ENCODE peak calls at places on chromosomes 5 and 9, in four cellular contexts. R is AG04449, F is HCT116, S is GM10248. H is an unnamed sample.

GRCh38 chr5:95959051-95959963 is 2.3 kb downstream of the ELL2 start:
- DNase-seq in S (no peak), F (no peak), R (no peak), H (peak)

GRCh38 chr9:98142925-98143481 is 24.0 kb upstream of the TRIM14 start:
- DNase-seq in S (no peak), R (no peak), F (no peak), H (no peak)

GRCh38 chr5:157541452-157542118 is 34.0 kb downstream of the ADAM19 start:
- DNase-seq in F (no peak), R (no peak), S (no peak), H (peak)

GRCh38 chr5:120326651-120327050 is 137.4 kb upstream of the PRR16 start:
- DNase-seq in F (no peak), R (no peak), S (no peak), H (no peak)

GRCh38 chr5:132215329-132215728 is 12.3 kb downstream of the P4HA2 start:
- DNase-seq in R (peak), S (no peak), F (no peak), H (no peak)

GRCh38 chr5:179731791-179732411 is 721 bp upstream of the MAML1 start:
- DNase-seq in R (peak), F (no peak), S (peak), H (peak)

GRCh38 chr5:38463634-38464521 is 92.6 kb downstream of the LIFR start:
- DNase-seq in S (no peak), R (peak), F (peak), H (no peak)

GRCh38 chr5:150412319-150413175 is at the start of gene CD74:
- DNase-seq in S (peak), R (no peak), F (no peak), H (peak)

GRCh38 chr9:105296889-105297288 is 52.4 kb downstream of the SLC44A1 start:
- DNase-seq in F (peak), R (peak), S (no peak), H (no peak)

GRCh38 chr9:20200900-20201495 is 412.2 kb upstream of the SLC24A2 start:
- DNase-seq in F (no peak), R (no peak), S (no peak), H (no peak)

GRCh38 chr9:107039546-107039945 is 176.6 kb downstream of the ZNF462 start:
- DNase-seq in R (peak), S (no peak), F (no peak), H (no peak)

GRCh38 chr5:91245871-91246270 is 137.2 kb downstream of the ARRDC3 start:
- DNase-seq in S (no peak), R (no peak), F (no peak), H (no peak)

GRCh38 chr9:128787583-128788156 is 617 bp downstream of the TBC1D13 start:
- DNase-seq in S (no peak), F (no peak), R (no peak), H (peak)

GRCh38 chr9:70256123-70256551 is 2.6 kb upstream of the SMC5 start:
- DNase-seq in S (no peak), R (no peak), F (no peak), H (no peak)

GRCh38 chr9:93683331-93684134 is 107.1 kb downstream of the PHF2 start:
- DNase-seq in S (peak), F (no peak), R (no peak), H (no peak)

GRCh38 chr9:108468364-108468763 is 387.4 kb downstream of the ACTL7B start:
- DNase-seq in S (peak), F (peak), R (no peak), H (peak)
- TF ChIP-seq CTCF in S (no peak), F (peak), R (peak), H (peak)

GRCh38 chr5:141084487-141084989 is 9.9 kb upstream of the PCDHB2 start:
- DNase-seq in F (no peak), S (no peak), R (no peak), H (peak)
- TF ChIP-seq CTCF in F (peak), S (peak), R (peak), H (peak)

GRCh38 chr5:127029513-127030258 is 672 bp downstream of the MARCHF3 start:
- DNase-seq in R (no peak), F (peak), S (peak), H (peak)
- TF ChIP-seq CTCF in R (peak), F (peak), S (no peak), H (peak)

DNA sequence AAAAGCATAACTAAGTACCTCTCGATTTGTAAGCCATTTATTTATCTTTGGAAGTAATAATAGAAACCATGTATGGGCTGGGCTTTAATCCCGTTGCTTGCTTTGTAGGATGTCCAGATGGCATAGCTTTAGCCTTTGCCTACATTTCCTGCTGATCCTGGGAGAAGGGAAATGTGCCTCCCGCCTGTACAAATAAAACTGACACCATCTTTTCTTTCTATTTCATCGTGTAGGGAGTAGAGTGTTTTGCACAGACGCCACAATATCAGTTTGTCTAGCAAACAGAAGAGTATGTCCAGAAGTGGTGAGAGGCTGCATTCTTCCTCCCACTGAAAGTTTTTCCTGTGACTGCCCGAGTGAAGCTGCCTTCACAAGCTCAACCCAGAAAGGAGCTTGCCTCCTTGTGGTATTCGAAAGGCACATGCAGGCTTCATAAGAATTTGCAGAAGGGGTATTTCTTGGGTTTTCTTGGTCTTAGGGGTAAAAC is 24.7 kb upstream of the TJP2 start:
- DNase-seq in F (no peak), R (peak), S (no peak), H (no peak)
- TF ChIP-seq CTCF in F (no peak), R (peak), S (no peak), H (no peak)

GRCh38 chr5:114018178-114018577 is 343.7 kb upstream of the KCNN2 start:
- DNase-seq in F (no peak), S (no peak), R (no peak), H (no peak)
- TF ChIP-seq CTCF in F (peak), S (no peak), R (peak), H (no peak)

GRCh38 chr9:121734465-121734864 is 83.0 kb downstream of the DAB2IP start:
- DNase-seq in R (no peak), F (no peak), S (no peak), H (no peak)

GRCh38 chr9:121736147-121736721 is 84.8 kb downstream of the DAB2IP start:
- DNase-seq in R (no peak), F (no peak), S (no peak), H (no peak)

GRCh38 chr9:121735792-121736130 is 84.3 kb downstream of the DAB2IP start:
- DNase-seq in R (no peak), F (no peak), S (no peak), H (no peak)

GRCh38 chr9:121736964-121737462 is 85.6 kb downstream of the DAB2IP start:
- DNase-seq in R (no peak), S (no peak), F (no peak), H (no peak)

GRCh38 chr9:121735065-121735791 is 83.8 kb downstream of the DAB2IP start:
- DNase-seq in R (peak), F (no peak), S (peak), H (peak)
- TF ChIP-seq CTCF in R (peak), F (peak), S (peak), H (no peak)

GRCh38 chr5:59190746-59191145 is 607.9 kb downstream of the RAB3C start:
- DNase-seq in R (no peak), F (no peak), S (no peak), H (no peak)

GRCh38 chr5:59198365-59198764 is 615.5 kb downstream of the RAB3C start:
- DNase-seq in F (no peak), S (no peak), R (no peak), H (no peak)

GRCh38 chr5:59197911-59198310 is 615.0 kb downstream of the RAB3C start:
- DNase-seq in R (no peak), F (no peak), S (no peak), H (no peak)

GRCh38 chr5:59189482-59189881 is 606.6 kb downstream of the RAB3C start:
- DNase-seq in F (no peak), R (no peak), S (no peak), H (no peak)

GRCh38 chr5:59193616-59194319 is 610.9 kb downstream of the RAB3C start:
- DNase-seq in S (no peak), F (no peak), R (peak), H (no peak)
- TF ChIP-seq CTCF in S (no peak), F (no peak), R (no peak), H (no peak)